ENCODE peak calls at places on chromosomes 4 and X, in five cellular contexts. B, C, Z, N and L are unnamed samples.

GRCh38 chr4:117447925-117448324 is 362.5 kb upstream of the TRAM1L1 start:
- DNase-seq in B (no peak), C (no peak), Z (no peak), N (no peak), L (no peak)

GRCh38 chr4:121597346-121597934 is 99.3 kb downstream of the ANXA5 start:
- DNase-seq in B (no peak), C (no peak), Z (no peak), N (no peak), L (no peak)

GRCh38 chr4:168835880-168836454 is 174.1 kb downstream of the CBR4 start:
- DNase-seq in B (no peak), C (no peak), Z (no peak), N (no peak), L (no peak)

GRCh38 chr4:41145571-41146078 is 68.7 kb downstream of the APBB2 start:
- DNase-seq in B (peak), C (peak), Z (no peak), N (no peak), L (no peak)

GRCh38 chr4:132642196-132642817 is 506.8 kb upstream of the PCDH10 start:
- DNase-seq in B (peak), C (peak), Z (no peak), N (peak), L (no peak)

GRCh38 chr4:125115941-125116340 is 198.8 kb upstream of the FAT4 start:
- DNase-seq in B (no peak), C (no peak), Z (no peak), N (no peak), L (no peak)

GRCh38 chrX:123422875-123423274 is 238.8 kb downstream of the GRIA3 start:
- DNase-seq in B (no peak), C (peak), Z (no peak), N (no peak), L (no peak)

GRCh38 chr4:85798011-85798770 is 323.2 kb downstream of the ARHGAP24 start:
- DNase-seq in B (no peak), C (no peak), Z (no peak), N (no peak), L (no peak)

GRCh38 chr4:94516067-94516466 is 64.3 kb downstream of the PDLIM5 start:
- DNase-seq in B (no peak), C (no peak), Z (no peak), N (no peak), L (no peak)

GRCh38 chr4:8307714-8308113 is 38.2 kb downstream of the HTRA3 start:
- DNase-seq in B (no peak), C (no peak), Z (no peak), N (no peak), L (no peak)

GRCh38 chr4:164383187-164384181 is 370.4 kb upstream of the SMIM31 start:
- DNase-seq in B (no peak), C (peak), Z (no peak), N (no peak), L (no peak)

GRCh38 chr4:39706334-39706733 is 8.4 kb downstream of the UBE2K start:
- DNase-seq in B (no peak), C (no peak), Z (no peak), N (no peak), L (no peak)

GRCh38 chrX:121755541-121755940 is 708.1 kb downstream of the GLUD2 start:
- DNase-seq in B (no peak), C (no peak), Z (no peak), N (no peak), L (no peak)

GRCh38 chr4:43014266-43014665 is 121.8 kb downstream of the GRXCR1 start:
- DNase-seq in B (no peak), C (no peak), Z (no peak), N (no peak), L (no peak)

GRCh38 chr4:1601852-1602525 is 82.1 kb downstream of the FAM53A start:
- DNase-seq in B (no peak), C (no peak), Z (no peak), N (no peak), L (no peak)

GRCh38 chr4:24655971-24656370 is 71.6 kb upstream of the DHX15 start:
- DNase-seq in B (no peak), C (no peak), Z (no peak), N (no peak), L (no peak)

GRCh38 chrX:17859609-17860178 is 1.4 kb downstream of the RAI2 start:
- DNase-seq in B (peak), C (peak), Z (no peak), N (peak), L (no peak)

GRCh38 chr4:86891785-86892638 is at the start of gene C4orf36:
- DNase-seq in B (peak), C (peak), Z (peak), N (peak), L (peak)

GRCh38 chr4:41692717-41693345 is 55.7 kb downstream of the PHOX2B start:
- DNase-seq in B (peak), C (peak), Z (peak), N (peak), L (no peak)

GRCh38 chrX:50747471-50747900 is 66.5 kb downstream of the SHROOM4 start:
- DNase-seq in B (no peak), C (peak), Z (no peak), N (no peak), L (no peak)

GRCh38 chrX:72395252-72395651 is 89.5 kb upstream of the CITED1 start:
- DNase-seq in B (no peak), C (no peak), Z (no peak), N (no peak), L (no peak)

GRCh38 chrX:40105791-40106676 is 8.3 kb upstream of the BCOR start:
- DNase-seq in B (peak), C (peak), Z (peak), N (peak), L (peak)

GRCh38 chr4:86586160-86586572 is 7.9 kb upstream of the PTPN13 start:
- DNase-seq in B (no peak), C (no peak), Z (no peak), N (no peak), L (no peak)

GRCh38 chr4:73869130-73870055 is at the start of gene CXCL1:
- DNase-seq in B (peak), C (peak), Z (no peak), N (peak), L (no peak)

GRCh38 chr4:41455215-41455614 is 82.7 kb upstream of the LIMCH1 start:
- DNase-seq in B (peak), C (peak), Z (no peak), N (peak), L (no peak)

GRCh38 chrX:48520455-48520854 is 1.2 kb upstream of the EBP start:
- DNase-seq in B (no peak), C (no peak), Z (no peak), N (no peak), L (no peak)

GRCh38 chr4:141142423-141142822 is 9.2 kb upstream of the RNF150 start:
- DNase-seq in B (no peak), C (no peak), Z (no peak), N (no peak), L (no peak)

GRCh38 chr4:155759372-155760252 is 791 bp downstream of the GUCY1B1 start:
- DNase-seq in B (peak), C (peak), Z (no peak), N (no peak), L (peak)

GRCh38 chr4:77172336-77172735 is 15.3 kb downstream of the CCNG2 start:
- DNase-seq in B (no peak), C (no peak), Z (no peak), N (no peak), L (no peak)

GRCh38 chr4:23909671-23910070 is 19.8 kb upstream of the PPARGC1A start:
- DNase-seq in B (no peak), C (no peak), Z (no peak), N (no peak), L (no peak)

GRCh38 chr4:182219400-182219799 is 23.8 kb upstream of the TENM3 start:
- DNase-seq in B (no peak), C (no peak), Z (no peak), N (no peak), L (no peak)

GRCh38 chrX:18683027-18683426 is 11.1 kb upstream of the RS1 start:
- DNase-seq in B (no peak), C (no peak), Z (no peak), N (no peak), L (no peak)

GRCh38 chrX:48927125-48927524 is 8.3 kb upstream of the PIM2 start:
- DNase-seq in B (no peak), C (no peak), Z (no peak), N (no peak), L (no peak)

GRCh38 chr4:141462361-141462760 is 174.0 kb upstream of the IL15 start:
- DNase-seq in B (no peak), C (no peak), Z (no peak), N (no peak), L (no peak)

GRCh38 chr4:102535398-102536082 is 34.4 kb downstream of the NFKB1 start:
- DNase-seq in B (no peak), C (no peak), Z (no peak), N (no peak), L (no peak)

GRCh38 chrX:38061335-38061734 is 55.0 kb downstream of the SYTL5 start:
- DNase-seq in B (peak), C (peak), Z (no peak), N (no peak), L (no peak)

GRCh38 chrX:50718791-50719190 is 95.2 kb downstream of the SHROOM4 start:
- DNase-seq in B (no peak), C (no peak), Z (no peak), N (no peak), L (no peak)

GRCh38 chrX:41245641-41246040 is 88.3 kb upstream of the DDX3X start:
- DNase-seq in B (no peak), C (no peak), Z (no peak), N (no peak), L (no peak)